ENCODE peak calls at places on chromosomes 16 and 17, in six cellular contexts. W is fibroblast of gingiva; A is neural crest cell; O is CD4-positive, CD25-positive, alpha-beta regulatory T cell; U is stimulated activated naive CD8-positive, alpha-beta T cell treated with anti-CD3 and anti-CD28 coated beads, Interleukin-15, Interleukin-2, amounts not matched to agents 100 U/mL and 50 U/mL, for 24 hours; Z is stimulated activated CD8-positive, alpha-beta memory T cell treated with anti-CD3 and anti-CD28 coated beads, Interleukin-15, amount 100 ng/mL, for 4 hours. X is an unnamed sample.
A peak's percentile ranks its signal among the peaks of the same experiment; 100 is the strongest.

GRCh38 chr16:1989826-1990335 is at the start of gene SYNGR3:
- DNase-seq in W (no peak), A (no peak), O (no peak), U (no peak), Z (no peak), X (no peak)

GRCh38 chr16:81465375-81465943 is 20.9 kb downstream of the CMIP start:
- DNase-seq in W (no peak), A (no peak), O (no peak), U (no peak), Z (no peak), X (no peak)

GRCh38 chr17:2883544-2884203 is 87.4 kb downstream of the RAP1GAP2 start:
- DNase-seq in W (peak; percentile 60), A (no peak), O (no peak), U (no peak), Z (no peak), X (no peak)

GRCh38 chr17:71987634-71988033 is 133.2 kb upstream of the SOX9 start:
- DNase-seq in W (no peak), A (no peak), O (no peak), U (no peak), Z (no peak), X (no peak)

GRCh38 chr16:77569406-77569805 is 134.6 kb upstream of the ADAMTS18 start:
- DNase-seq in W (no peak), A (no peak), O (no peak), U (no peak), Z (no peak), X (no peak)

GRCh38 chr17:76452102-76452645 is 778 bp downstream of the UBE2O start:
- DNase-seq in W (no peak), A (peak; percentile 23), O (peak; percentile 29), U (no peak), Z (no peak), X (no peak)

GRCh38 chr17:76734080-76734840 is 2.9 kb downstream of the SRSF2 start:
- DNase-seq in W (peak; percentile 14), A (no peak), O (peak; percentile 64), U (no peak), Z (no peak), X (peak; percentile 70)

GRCh38 chr17:67335245-67335835 is 31.0 kb downstream of the PSMD12 start:
- DNase-seq in W (no peak), A (no peak), O (no peak), U (no peak), Z (no peak), X (no peak)

GRCh38 chr17:17435323-17435722 is 41.5 kb upstream of the MED9 start:
- DNase-seq in W (peak; percentile 57), A (no peak), O (no peak), U (no peak), Z (no peak), X (no peak)

GRCh38 chr16:86970279-86970678 is 346.9 kb downstream of the C16orf95 start:
- DNase-seq in W (no peak), A (no peak), O (no peak), U (no peak), Z (no peak), X (no peak)

GRCh38 chr17:48951572-48951971 is 6.9 kb upstream of the SNF8 start:
- DNase-seq in W (no peak), A (no peak), O (no peak), U (no peak), Z (no peak), X (no peak)

X was measured in AML-193.